ENCODE peak calls at places on chromosomes 12 and 14, in six cellular contexts. G is A549, W is IMR-90, I is K562, X is H1, U is HepG2. K is an unnamed sample.

GRCh38 chr12:131132118-131132892 is 178.6 kb downstream of the ADGRD1 start:
- DNase-seq in G (peak; percentile 73), W (peak; percentile 1), I (peak; percentile 75), X (peak; percentile 96), U (peak; percentile 53), K (peak; percentile 89)

GRCh38 chr14:54354096-54354495 is 42.7 kb upstream of the CDKN3 start:
- DNase-seq in G (no peak), W (no peak), I (no peak), X (peak; percentile 23), U (peak; percentile 99), K (no peak)

GRCh38 chr14:78450945-78451344 is 280.8 kb downstream of the NRXN3 start:
- DNase-seq in G (no peak), W (no peak), I (no peak), X (no peak), U (no peak), K (no peak)

GRCh38 chr12:39443704-39444234 is 849 bp upstream of the KIF21A start:
- DNase-seq in G (no peak), W (no peak), I (no peak), X (no peak), U (peak; percentile 89), K (no peak)

GRCh38 chr12:120117961-120118709 is 1.6 kb upstream of the RAB35 start:
- DNase-seq in G (peak; percentile 80), W (peak; percentile 67), I (peak; percentile 76), X (no peak), U (peak; percentile 45), K (no peak)

GRCh38 chr14:24605435-24606190 is 3.9 kb downstream of the GZMH start:
- DNase-seq in G (peak; percentile 23), W (no peak), I (peak; percentile 33), X (peak; percentile 81), U (peak; percentile 54), K (peak; percentile 48)

GRCh38 chr14:97380539-97380941 is 583.4 kb downstream of the VRK1 start:
- DNase-seq in G (peak; percentile 1), W (no peak), I (no peak), X (no peak), U (no peak), K (no peak)

GRCh38 chr14:86799244-86799647 is 1193.7 kb downstream of the GALC start:
- DNase-seq in G (peak; percentile 1), W (peak; percentile 98), I (no peak), X (no peak), U (peak; percentile 72), K (no peak)

GRCh38 chr12:124392991-124393790 is 98.3 kb downstream of the RFLNA start:
- DNase-seq in G (peak; percentile 89), W (peak; percentile 58), I (no peak), X (no peak), U (no peak), K (peak; percentile 92)

DNA sequence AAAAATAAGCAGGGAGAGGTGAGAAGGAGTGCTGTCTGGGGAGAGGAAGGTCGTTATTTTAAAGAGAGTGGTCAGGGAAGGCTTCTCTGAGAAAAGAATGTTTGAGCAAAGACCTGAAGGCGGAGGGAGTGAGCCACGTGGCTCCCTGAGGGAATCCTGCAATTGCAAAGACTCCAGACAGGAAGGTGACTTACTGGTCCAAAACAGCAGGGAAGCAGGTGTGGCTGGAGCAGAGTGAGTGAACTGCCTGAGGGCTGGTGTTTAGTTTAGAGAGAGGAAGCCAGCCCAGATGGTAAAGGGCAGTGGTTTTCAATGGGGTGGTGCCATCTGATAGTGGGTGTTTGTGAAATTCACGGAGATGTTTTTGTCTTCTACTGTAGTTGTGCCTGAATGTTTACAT is 58.8 kb upstream of the LTA4H start:
- DNase-seq in G (peak; percentile 22), W (no peak), I (no peak), X (no peak), U (no peak), K (no peak)
- TF ChIP-seq RFX5 in G (no peak), W (no peak), I (no peak), X (no peak), U (no peak), K (no peak)

GRCh38 chr14:105864651-105865265 is 338.4 kb downstream of the TMEM121 start:
- DNase-seq in G (no peak), W (no peak), I (no peak), X (no peak), U (no peak), K (no peak)

GRCh38 chr14:105866841-105867321 is 340.5 kb downstream of the TMEM121 start:
- DNase-seq in G (no peak), W (no peak), I (no peak), X (no peak), U (no peak), K (no peak)

GRCh38 chr14:105865904-105866840 is 339.8 kb downstream of the TMEM121 start:
- DNase-seq in G (no peak), W (no peak), I (no peak), X (no peak), U (no peak), K (peak; percentile 14)

GRCh38 chr14:105865266-105865903 is 339.0 kb downstream of the TMEM121 start:
- DNase-seq in G (no peak), W (no peak), I (no peak), X (no peak), U (no peak), K (no peak)

GRCh38 chr14:105867961-105868599 is 341.7 kb downstream of the TMEM121 start:
- DNase-seq in G (no peak), W (no peak), I (no peak), X (no peak), U (no peak), K (no peak)
- TF ChIP-seq RFX5 in G (no peak), W (no peak), I (no peak), X (no peak), U (no peak), K (no peak)

GRCh38 chr12:113727651-113728061 is 238.5 kb downstream of the RBM19 start:
- DNase-seq in G (peak; percentile 71), W (peak; percentile 69), I (no peak), X (no peak), U (peak; percentile 63), K (no peak)
- TF ChIP-seq RFX5 in G (no peak), W (no peak), I (no peak), X (no peak), U (no peak), K (no peak)

DNA sequence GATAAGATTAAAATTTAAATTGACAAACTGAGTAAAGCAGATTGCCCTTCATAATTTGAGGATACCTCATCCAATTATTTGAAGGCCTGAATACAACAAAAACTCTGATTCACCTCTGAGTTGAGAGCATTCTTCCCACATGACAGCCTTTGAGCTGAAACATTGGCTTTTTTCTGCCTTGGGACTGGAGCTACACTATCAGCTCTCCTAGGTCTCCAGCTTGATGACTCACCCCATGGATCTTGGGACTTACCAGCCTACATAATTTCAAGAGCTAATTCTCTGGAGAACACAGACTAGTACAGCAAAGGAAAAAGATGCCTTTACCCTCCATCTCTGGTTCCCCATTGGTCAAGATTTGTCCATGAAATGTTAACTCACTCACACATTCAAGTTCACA is 555.1 kb downstream of the FOXG1 start:
- DNase-seq in G (no peak), W (peak; percentile 90), I (no peak), X (no peak), U (no peak), K (no peak)
- TF ChIP-seq RFX5 in G (no peak), W (no peak), I (no peak), X (no peak), U (no peak), K (no peak)

DNA sequence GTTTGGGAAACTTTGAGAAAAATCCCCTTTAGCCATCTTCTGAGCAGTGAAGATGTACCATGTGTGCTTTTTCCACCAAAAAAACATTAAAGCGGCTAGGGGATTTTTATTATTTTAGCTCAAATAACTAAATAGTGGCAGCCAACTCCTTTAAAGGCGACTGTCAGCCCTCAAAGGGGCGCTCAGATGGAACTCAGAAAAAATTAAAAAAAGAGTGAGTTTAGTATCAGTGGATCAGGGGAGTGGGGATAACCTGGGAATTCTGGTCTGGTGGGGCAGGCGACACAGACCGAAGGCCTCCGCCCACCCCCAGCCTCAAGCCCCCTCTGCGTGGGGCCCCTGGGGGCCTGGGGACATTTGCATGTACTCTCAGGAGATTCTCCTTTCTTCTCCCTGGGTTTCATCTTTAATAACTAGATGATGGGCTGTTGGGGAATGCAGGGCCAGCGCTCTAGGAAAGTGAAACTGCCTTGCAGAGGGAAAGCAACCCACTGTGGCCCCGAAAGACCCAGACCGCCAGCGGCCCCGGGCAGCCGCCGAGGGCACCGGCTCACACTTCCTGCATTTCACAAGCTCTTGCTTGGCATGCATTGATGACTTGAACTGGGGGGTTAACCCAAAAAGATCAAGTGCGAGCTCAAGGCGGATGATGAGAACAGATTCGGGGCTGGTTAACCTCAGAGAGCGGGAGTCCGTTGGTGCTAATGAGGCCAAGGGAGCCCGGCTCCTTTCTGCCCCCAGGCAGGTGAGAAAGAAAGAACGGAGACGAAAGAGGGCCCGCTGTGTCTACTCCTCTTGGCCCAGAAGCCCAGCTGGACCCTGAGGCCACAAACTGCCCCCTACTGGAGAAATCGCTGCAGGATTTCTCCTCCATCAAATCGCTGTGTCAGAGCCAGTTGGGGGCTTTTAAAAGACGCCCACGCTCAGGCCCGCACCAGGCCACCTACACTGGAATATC is 7.3 kb upstream of the BATF start:
- DNase-seq in G (no peak), W (peak; percentile 15), I (peak; percentile 39), X (peak; percentile 53), U (no peak), K (no peak)
- TF ChIP-seq RFX5 in G (no peak), W (no peak), I (no peak), X (no peak), U (no peak), K (no peak)

GRCh38 chr12:6114476-6114870 is 10.0 kb downstream of the VWF start:
- DNase-seq in G (no peak), W (no peak), I (no peak), X (no peak), U (no peak), K (no peak)

GRCh38 chr12:6116481-6117021 is 7.9 kb downstream of the VWF start:
- DNase-seq in G (peak; percentile 37), W (peak; percentile 15), I (no peak), X (no peak), U (peak; percentile 28), K (no peak)

GRCh38 chr12:6112004-6112403 is 12.5 kb downstream of the VWF start:
- DNase-seq in G (no peak), W (no peak), I (no peak), X (no peak), U (no peak), K (peak; percentile 40)

GRCh38 chr12:6115389-6115788 is 9.1 kb downstream of the VWF start:
- DNase-seq in G (no peak), W (peak; percentile 20), I (no peak), X (no peak), U (no peak), K (no peak)

DNA sequence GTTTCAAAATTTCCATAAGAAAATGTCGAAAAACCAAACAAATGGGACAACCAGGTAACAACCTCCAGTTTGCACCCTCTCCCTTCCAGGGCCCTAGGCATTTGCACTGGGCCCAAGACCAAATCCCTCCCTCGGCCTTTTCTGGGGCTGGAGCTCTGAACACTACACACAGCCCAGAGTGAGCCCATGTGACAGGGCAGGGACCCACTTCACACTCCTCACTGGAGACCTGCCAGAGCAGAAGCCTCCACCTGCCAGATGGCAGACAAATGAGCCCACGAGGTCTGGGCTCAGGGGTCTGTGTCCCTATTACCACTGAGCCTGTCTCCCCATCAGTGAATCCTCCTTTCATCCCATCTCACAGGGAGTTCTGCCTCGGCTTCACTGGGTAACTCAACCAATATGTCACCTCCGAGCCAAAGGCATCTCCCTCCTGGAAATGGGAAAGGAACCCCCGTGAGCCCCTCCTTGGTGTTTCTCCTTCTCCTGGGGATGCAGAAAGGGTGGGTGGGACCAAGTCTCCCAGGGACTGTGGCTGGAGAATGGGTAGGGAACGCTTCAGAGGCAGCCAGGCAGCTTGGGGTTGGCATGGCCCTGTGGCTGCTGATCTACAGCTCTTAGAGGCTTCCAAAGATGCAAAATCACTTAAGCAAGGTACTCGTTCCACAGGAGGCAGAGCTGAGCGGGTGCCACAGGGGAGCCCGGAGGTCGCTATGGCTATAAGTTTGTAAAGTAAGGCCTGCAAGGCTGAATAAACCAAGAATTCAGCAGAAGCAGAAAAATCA is 10.6 kb downstream of the VWF start:
- DNase-seq in G (no peak), W (no peak), I (no peak), X (no peak), U (no peak), K (no peak)
- TF ChIP-seq RFX5 in G (no peak), W (no peak), I (no peak), X (no peak), U (no peak), K (no peak)

K was measured in SK-N-SH.